ENCODE peak calls at places on chromosomes 1 and 21, in nine cellular contexts. X is right atrium auricular region, N is RWPE1, G is heart right ventricle, F is fibroblast of lung, Y is neural progenitor cell, M is upper lobe of right lung, V is HepG2, D is HL-60. E is an unnamed sample.
A peak's percentile ranks its signal among the peaks of the same experiment; 100 is the strongest.

GRCh38 chr21:42160111-42160949 is 58.6 kb upstream of the ABCG1 start:
- DNase-seq in N (no peak), Y (no peak), F (no peak), G (no peak), V (no peak), X (no peak), D (no peak), M (peak; percentile 52), E (no peak)

GRCh38 chr1:30818568-30819243 is 61.1 kb upstream of the LAPTM5 start:
- DNase-seq in X (no peak), F (no peak), M (peak; percentile 70), G (no peak), Y (peak; percentile 45), N (no peak), V (no peak), D (no peak), E (no peak)

GRCh38 chr1:18461656-18462055 is 19.1 kb upstream of the KLHDC7A start:
- DNase-seq in V (no peak), M (no peak), G (no peak), N (no peak), D (no peak), Y (no peak), F (no peak), X (no peak), E (no peak)

GRCh38 chr21:43881283-43881682 is 16.3 kb downstream of the AGPAT3 start:
- DNase-seq in D (no peak), G (no peak), F (no peak), N (no peak), M (peak; percentile 31), X (no peak), Y (no peak), V (no peak), E (no peak)

GRCh38 chr1:198623920-198624647 is 14.8 kb upstream of the PTPRC start:
- DNase-seq in V (no peak), N (no peak), X (no peak), G (no peak), D (no peak), Y (no peak), F (peak; percentile 78), M (no peak), E (peak; percentile 54)

GRCh38 chr1:26743426-26744059 is 44.2 kb upstream of the PIGV start:
- DNase-seq in F (no peak), G (no peak), N (no peak), V (no peak), Y (no peak), D (no peak), M (no peak), X (no peak), E (no peak)

GRCh38 chr21:35940074-35940927 is 120.0 kb downstream of the SETD4 start:
- DNase-seq in N (peak; percentile 51), V (peak; percentile 45), F (peak; percentile 87), D (peak; percentile 18), Y (peak; percentile 86), X (peak; percentile 61), M (no peak), G (peak; percentile 50), E (no peak)

GRCh38 chr1:6308449-6308848 is 47.6 kb upstream of the GPR153 start:
- DNase-seq in D (peak; percentile 46), M (no peak), V (no peak), N (no peak), Y (no peak), F (no peak), X (no peak), G (no peak), E (no peak)

GRCh38 chr1:28110555-28110954 is 22.1 kb upstream of the EYA3 start:
- DNase-seq in F (no peak), N (peak; percentile 20), Y (no peak), M (no peak), X (no peak), G (no peak), D (no peak), V (no peak), E (no peak)

GRCh38 chr1:28115267-28115666 is 26.9 kb upstream of the EYA3 start:
- DNase-seq in G (no peak), V (no peak), F (peak; percentile 30), D (peak; percentile 89), X (no peak), M (no peak), N (no peak), Y (no peak), E (peak; percentile 53)

GRCh38 chr1:28114844-28115243 is 26.4 kb upstream of the EYA3 start:
- DNase-seq in Y (no peak), N (no peak), V (no peak), F (no peak), D (no peak), M (no peak), X (no peak), G (no peak), E (no peak)

GRCh38 chr1:28111157-28111556 is 22.7 kb upstream of the EYA3 start:
- DNase-seq in N (no peak), X (no peak), D (no peak), G (no peak), M (no peak), V (no peak), F (no peak), Y (no peak), E (peak; percentile 49)

DNA sequence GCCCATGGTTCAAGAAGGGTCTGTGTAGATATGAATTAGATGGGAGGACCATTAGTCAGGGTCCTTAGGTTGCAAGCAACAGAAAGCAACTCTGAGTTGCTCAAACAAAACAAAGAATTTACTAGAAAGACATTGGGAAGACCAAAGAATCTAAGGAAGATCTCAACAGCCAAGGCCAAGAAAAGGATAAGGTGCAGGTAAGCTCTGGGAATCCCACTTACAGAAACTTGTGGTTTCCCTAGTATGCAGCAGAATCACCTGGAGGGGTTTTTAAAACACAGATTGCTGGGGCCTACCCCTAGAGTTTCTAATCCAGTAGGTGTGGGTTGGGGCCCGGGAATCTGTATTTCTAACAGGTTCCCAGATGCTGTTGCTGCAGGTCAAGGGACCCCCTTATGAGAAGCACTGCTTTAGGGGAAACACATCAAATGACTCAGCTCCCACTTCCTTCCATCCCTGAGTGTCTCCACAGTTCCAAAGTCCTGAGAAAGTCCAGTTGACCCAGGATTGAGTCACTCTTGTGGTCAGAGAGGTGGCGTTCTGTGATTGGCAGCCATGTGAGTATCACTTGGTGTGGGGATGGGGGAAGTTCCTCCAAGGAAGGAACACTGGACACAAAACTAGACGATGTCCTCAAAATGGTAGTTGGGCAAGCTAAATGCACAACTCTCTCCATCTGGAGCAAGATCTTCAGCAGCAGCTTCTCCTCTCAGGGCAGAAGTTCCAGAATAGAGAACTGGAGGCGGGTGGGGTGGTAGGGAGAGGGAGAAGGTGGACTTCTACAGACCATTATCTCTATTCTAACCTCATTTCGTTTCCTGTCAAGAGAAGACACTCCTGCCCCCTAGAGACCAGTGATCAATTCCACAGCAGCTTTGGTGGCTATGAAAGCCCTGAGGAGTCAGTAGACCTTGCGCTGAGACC is 24.2 kb upstream of the EYA3 start:
- DNase-seq in V (peak; percentile 46), D (peak; percentile 98), G (peak; percentile 8), M (no peak), F (peak; percentile 56), N (no peak), Y (peak; percentile 18), X (peak; percentile 68), E (no peak)
- TF ChIP-seq CTCF in V (peak; percentile 71), D (peak; percentile 15), G (no peak), M (peak; percentile 11), F (peak; percentile 17), N (no peak), Y (peak; percentile 35), X (no peak), E (peak; percentile 54)

DNA sequence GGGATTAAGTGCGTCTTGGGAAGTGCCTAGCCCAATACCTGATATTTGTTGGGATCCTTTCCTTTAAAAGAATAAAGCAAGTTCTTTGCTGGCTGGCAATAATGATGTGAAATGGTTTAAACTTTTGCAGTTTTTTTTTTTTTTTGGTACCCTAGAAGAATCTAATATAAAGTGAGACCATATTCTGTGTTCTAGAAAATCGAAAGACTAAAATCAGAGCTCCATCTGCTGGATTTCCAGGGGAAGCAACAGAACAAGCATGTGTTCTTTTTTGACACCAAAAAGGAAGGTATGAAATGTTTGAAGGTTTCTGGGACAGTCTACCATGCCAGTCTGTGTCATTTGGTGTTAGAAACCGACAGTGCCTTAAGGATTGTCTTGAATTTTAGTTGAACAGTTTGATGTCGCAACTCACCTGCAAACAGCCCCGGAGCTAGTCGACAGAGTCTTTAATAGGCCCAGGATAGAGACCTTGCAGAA is 6.4 kb downstream of the UTP11 start:
- DNase-seq in N (no peak), D (no peak), G (no peak), X (no peak), V (peak; percentile 45), M (no peak), Y (no peak), F (peak; percentile 75), E (no peak)
- TF ChIP-seq CTCF in N (peak; percentile 70), D (peak; percentile 52), G (peak; percentile 45), X (no peak), V (peak; percentile 55), M (peak; percentile 55), Y (peak; percentile 63), F (peak; percentile 74), E (peak; percentile 54)

GRCh38 chr1:211632808-211633522 is 42.5 kb downstream of the NEK2 start:
- DNase-seq in F (peak; percentile 85), Y (no peak), G (peak; percentile 63), M (no peak), V (no peak), N (no peak), D (no peak), X (no peak), E (no peak)

GRCh38 chr1:211628446-211628845 is 47.0 kb downstream of the NEK2 start:
- DNase-seq in Y (peak; percentile 65), N (no peak), F (no peak), D (no peak), G (no peak), X (no peak), V (no peak), M (no peak), E (no peak)

GRCh38 chr1:211632117-211632807 is 43.2 kb downstream of the NEK2 start:
- DNase-seq in V (no peak), N (no peak), D (no peak), M (no peak), G (no peak), F (no peak), Y (no peak), X (no peak), E (no peak)

GRCh38 chr1:211631168-211631567 is 44.3 kb downstream of the NEK2 start:
- DNase-seq in V (no peak), M (no peak), G (no peak), X (no peak), D (no peak), F (no peak), N (no peak), Y (no peak), E (no peak)

DNA sequence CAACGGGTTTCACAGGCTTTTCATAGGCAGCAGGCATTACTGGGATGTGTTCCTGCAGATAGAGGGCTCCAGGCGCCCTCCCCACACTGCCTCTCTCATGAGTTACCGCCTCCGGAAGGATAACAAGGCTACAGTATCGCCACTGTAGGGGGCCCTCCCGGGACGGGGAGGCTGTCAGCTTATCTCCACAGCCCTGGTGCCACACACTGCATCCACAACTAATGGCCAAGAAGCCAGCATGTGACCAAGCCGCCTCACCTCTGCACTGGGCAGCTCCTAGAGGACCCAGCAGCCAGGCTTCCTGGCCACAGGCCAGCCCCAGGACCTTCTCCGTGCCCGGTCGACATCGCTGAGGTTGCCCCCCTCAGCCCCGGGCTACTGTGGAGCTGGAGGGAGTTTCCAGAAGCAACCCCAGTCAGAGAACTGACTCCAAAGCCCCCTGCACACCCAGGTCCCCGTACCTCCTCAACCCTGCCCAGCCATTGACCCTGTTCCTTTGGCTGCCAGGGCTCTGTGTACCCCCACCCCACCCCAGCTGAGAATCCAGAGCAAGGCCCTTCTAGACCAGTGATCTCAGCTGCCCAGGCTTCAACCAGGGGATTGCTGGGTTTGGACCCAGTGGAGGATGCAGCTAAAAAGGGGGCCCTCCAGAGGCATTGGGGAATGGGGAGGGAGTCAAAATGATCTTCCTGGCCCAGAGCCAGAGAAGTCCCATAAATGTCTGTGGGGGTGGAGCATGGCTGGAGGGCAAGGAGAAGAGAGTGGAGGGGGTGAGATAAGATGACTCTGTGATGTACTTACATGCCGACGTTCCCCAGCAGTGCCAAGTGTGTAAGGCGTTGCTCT is 45.0 kb downstream of the NEK2 start:
- DNase-seq in Y (peak; percentile 36), X (no peak), G (peak; percentile 74), M (no peak), F (peak; percentile 31), V (peak; percentile 83), D (no peak), N (no peak), E (no peak)
- TF ChIP-seq CTCF in Y (no peak), X (no peak), G (no peak), M (no peak), F (peak; percentile 13), V (peak; percentile 70), D (no peak), N (no peak), E (no peak)

GRCh38 chr1:94061513-94062443 is 59.2 kb downstream of the ABCA4 start:
- DNase-seq in X (peak; percentile 80), N (peak; percentile 88), F (peak; percentile 80), M (peak; percentile 72), Y (peak; percentile 77), V (peak; percentile 97), D (no peak), G (peak; percentile 85), E (no peak)
- TF ChIP-seq CTCF in X (peak; percentile 87), N (peak; percentile 77), F (peak; percentile 98), M (peak; percentile 92), Y (peak; percentile 88), V (peak; percentile 95), D (peak; percentile 89), G (peak; percentile 84), E (peak; percentile 95)